ENCODE peak calls at places on chromosomes 13 and 19, in seven cellular contexts. L is MV-4-11; E is heart right ventricle; G is WTC11; K is effector CD4-positive, alpha-beta T cell; C is activated naive CD8-positive, alpha-beta T cell treated with anti-CD3 and anti-CD28 coated beads, Interleukin-2, amount 50 U/mL, for 24 hours; O is HFF-Myc. U is an unnamed sample.

GRCh38 chr19:47310819-47311218 is 1.2 kb downstream of the C5AR1 start:
- DNase-seq in L (peak), E (peak), G (no peak), K (no peak), C (no peak), O (no peak), U (no peak)

GRCh38 chr19:57068921-57069697 is 50.7 kb upstream of the USP29 start:
- DNase-seq in L (no peak), E (no peak), G (peak), K (no peak), C (no peak), O (no peak), U (no peak)

GRCh38 chr19:54380897-54381296 is 16.2 kb upstream of the LAIR1 start:
- DNase-seq in L (no peak), E (no peak), G (no peak), K (no peak), C (no peak), O (no peak), U (no peak)

GRCh38 chr19:54477650-54478049 is 4.6 kb upstream of the CDC42EP5 start:
- DNase-seq in L (no peak), E (no peak), G (no peak), K (no peak), C (no peak), O (no peak), U (no peak)

GRCh38 chr13:49300716-49301589 is 53.2 kb downstream of the CDADC1 start:
- DNase-seq in L (peak), E (no peak), G (peak), K (peak), C (peak), O (peak), U (peak)

GRCh38 chr19:47729468-47729798 is 15.9 kb upstream of the NOP53 start:
- DNase-seq in L (no peak), E (peak), G (peak), K (no peak), C (peak), O (peak), U (peak)

GRCh38 chr13:110644892-110645521 is 29.7 kb downstream of the NAXD start:
- DNase-seq in L (peak), E (peak), G (peak), K (peak), C (peak), O (peak), U (no peak)

GRCh38 chr13:111852701-111853100 is 214.2 kb upstream of the SOX1 start:
- DNase-seq in L (no peak), E (no peak), G (no peak), K (no peak), C (no peak), O (no peak), U (no peak)

GRCh38 chr19:57712222-57712621 is 3.2 kb upstream of the ZNF154 start:
- DNase-seq in L (no peak), E (no peak), G (no peak), K (no peak), C (no peak), O (no peak), U (no peak)

GRCh38 chr19:19823916-19824315 is 2.4 kb upstream of the ZNF506 start:
- DNase-seq in L (no peak), E (no peak), G (no peak), K (no peak), C (no peak), O (no peak), U (no peak)

GRCh38 chr19:19488041-19488874 is 27.1 kb downstream of the TSSK6 start:
- DNase-seq in L (no peak), E (no peak), G (no peak), K (no peak), C (no peak), O (no peak), U (no peak)

GRCh38 chr19:42095814-42096230 is 19.9 kb downstream of the ZNF574 start:
- DNase-seq in L (no peak), E (no peak), G (peak), K (no peak), C (no peak), O (no peak), U (no peak)

GRCh38 chr19:48419158-48419920 is 25.9 kb downstream of the GRIN2D start:
- DNase-seq in L (peak), E (no peak), G (peak), K (peak), C (peak), O (no peak), U (no peak)

GRCh38 chr13:31162151-31163008 is 676 bp upstream of the HSPH1 start:
- DNase-seq in L (peak), E (peak), G (peak), K (peak), C (peak), O (peak), U (peak)

GRCh38 chr19:4622695-4623421 is 16.5 kb upstream of the TNFAIP8L1 start:
- DNase-seq in L (no peak), E (no peak), G (peak), K (no peak), C (no peak), O (no peak), U (no peak)

GRCh38 chr19:53780506-53780905 is 43.6 kb downstream of the NLRP12 start:
- DNase-seq in L (no peak), E (no peak), G (no peak), K (no peak), C (no peak), O (no peak), U (no peak)

GRCh38 chr13:95292622-95293021 is 8.6 kb downstream of the ABCC4 start:
- DNase-seq in L (peak), E (no peak), G (no peak), K (no peak), C (no peak), O (no peak), U (no peak)

GRCh38 chr13:46905249-46905648 is 8.4 kb upstream of the HTR2A start:
- DNase-seq in L (no peak), E (no peak), G (no peak), K (no peak), C (no peak), O (no peak), U (no peak)

GRCh38 chr13:97254809-97255208 is 32.7 kb downstream of the MBNL2 start:
- DNase-seq in L (no peak), E (no peak), G (no peak), K (no peak), C (no peak), O (no peak), U (no peak)

GRCh38 chr19:33905937-33906577 is 109.4 kb downstream of the KCTD15 start:
- DNase-seq in L (no peak), E (peak), G (peak), K (no peak), C (peak), O (no peak), U (no peak)

GRCh38 chr13:61880576-61881283 is 465.1 kb upstream of the PCDH20 start:
- DNase-seq in L (peak), E (no peak), G (peak), K (no peak), C (no peak), O (no peak), U (peak)

GRCh38 chr13:54574791-54575190 is 1546.2 kb downstream of the OLFM4 start:
- DNase-seq in L (no peak), E (no peak), G (no peak), K (no peak), C (no peak), O (no peak), U (no peak)

GRCh38 chr13:42883142-42883541 is 101.8 kb downstream of the FAM216B start:
- DNase-seq in L (no peak), E (no peak), G (no peak), K (no peak), C (no peak), O (no peak), U (no peak)

GRCh38 chr13:55937180-55937579 is 1203.5 kb upstream of the PRR20A start:
- DNase-seq in L (no peak), E (no peak), G (no peak), K (no peak), C (no peak), O (no peak), U (no peak)

GRCh38 chr13:79935121-79935520 is 405.8 kb downstream of the SPRY2 start:
- DNase-seq in L (no peak), E (no peak), G (no peak), K (no peak), C (no peak), O (no peak), U (no peak)

GRCh38 chr13:80338781-80339577 is 1.9 kb downstream of the SPRY2 start:
- DNase-seq in L (peak), E (peak), G (peak), K (no peak), C (peak), O (no peak), U (no peak)

GRCh38 chr19:3108775-3109174 is 14.6 kb downstream of the GNA11 start:
- DNase-seq in L (peak), E (peak), G (peak), K (peak), C (peak), O (no peak), U (no peak)

GRCh38 chr13:107809125-107809524 is 406.2 kb downstream of the LIG4 start:
- DNase-seq in L (no peak), E (no peak), G (no peak), K (no peak), C (no peak), O (no peak), U (no peak)

GRCh38 chr13:94433055-94433947 is 46.2 kb downstream of the DCT start:
- DNase-seq in L (peak), E (peak), G (peak), K (no peak), C (peak), O (no peak), U (no peak)

GRCh38 chr13:67277581-67277980 is 47.4 kb upstream of the PCDH9 start:
- DNase-seq in L (no peak), E (no peak), G (no peak), K (no peak), C (no peak), O (no peak), U (no peak)